ENCODE peak calls at places on chromosomes 6 and 20, in seven cellular contexts. M is effector memory CD4-positive, alpha-beta T cell; P is bronchial epithelial cell; T is germinal center; W is type B pancreatic cell; C is RWPE1; G is hypothalamus. K is an unnamed sample.

GRCh38 chr6:108180776-108181175 is 15.0 kb downstream of the NR2E1 start:
- DNase-seq in W (no peak), M (no peak), T (no peak), C (no peak), P (no peak), G (no peak), K (no peak)

GRCh38 chr6:137233561-137234504 is 14.6 kb upstream of the IFNGR1 start:
- DNase-seq in G (no peak), P (peak), M (no peak), C (peak), W (no peak), T (no peak), K (peak)

GRCh38 chr6:111177131-111177530 is 89.8 kb downstream of the SLC16A10 start:
- DNase-seq in T (no peak), M (no peak), P (no peak), G (no peak), W (no peak), C (no peak), K (no peak)

GRCh38 chr20:33674294-33675126 is at the start of gene NECAB3:
- DNase-seq in T (peak), P (peak), G (peak), M (peak), C (peak), W (peak), K (peak)

GRCh38 chr20:58399926-58400325 is 10.9 kb downstream of the VAPB start:
- DNase-seq in T (no peak), W (no peak), C (no peak), G (no peak), M (no peak), P (no peak), K (no peak)

GRCh38 chr20:47421076-47421475 is 64.6 kb upstream of the ZMYND8 start:
- DNase-seq in C (no peak), G (no peak), M (no peak), P (no peak), T (no peak), W (no peak), K (peak)

GRCh38 chr6:116881236-116881635 is 4.2 kb downstream of the RFX6 start:
- DNase-seq in P (peak), C (no peak), T (no peak), G (no peak), W (no peak), M (no peak), K (no peak)

GRCh38 chr20:61251529-61252393 is at the start of gene CDH4:
- DNase-seq in P (no peak), C (peak), T (no peak), G (no peak), W (no peak), M (no peak), K (no peak)

GRCh38 chr6:63930848-63931247 is 295.2 kb downstream of the PHF3 start:
- DNase-seq in P (no peak), G (no peak), T (no peak), M (no peak), C (no peak), W (no peak), K (no peak)

GRCh38 chr6:139655783-139656705 is 281.6 kb upstream of the CITED2 start:
- DNase-seq in G (no peak), W (no peak), C (peak), P (peak), M (no peak), T (no peak), K (no peak)

GRCh38 chr6:75893058-75893775 is 144.2 kb downstream of the MYO6 start:
- DNase-seq in T (peak), C (peak), M (no peak), W (no peak), G (no peak), P (peak), K (peak)

GRCh38 chr6:157107915-157108651 is 215.2 kb downstream of the TMEM242 start:
- DNase-seq in P (peak), C (peak), T (no peak), G (no peak), M (no peak), W (no peak), K (no peak)

GRCh38 chr6:50990750-50991446 is 172.2 kb downstream of the TFAP2B start:
- DNase-seq in M (no peak), W (no peak), P (peak), T (no peak), G (no peak), C (peak), K (no peak)

GRCh38 chr6:12761376-12762115 is 45.0 kb downstream of the PHACTR1 start:
- DNase-seq in G (no peak), M (no peak), T (no peak), W (no peak), C (no peak), P (peak), K (no peak)

GRCh38 chr20:49631074-49631716 is 63.3 kb upstream of the PTGIS start:
- DNase-seq in C (no peak), P (no peak), M (no peak), T (no peak), W (no peak), G (no peak), K (no peak)

GRCh38 chr20:45341939-45342862 is 6.0 kb downstream of the SDC4 start:
- DNase-seq in P (no peak), G (peak), T (no peak), M (no peak), C (peak), W (no peak), K (no peak)

GRCh38 chr6:53960311-53960710 is 150.9 kb upstream of the MLIP start:
- DNase-seq in M (no peak), T (no peak), C (no peak), G (no peak), P (no peak), W (no peak), K (no peak)

GRCh38 chr6:105322499-105323231 is 80.2 kb downstream of the PREP start:
- DNase-seq in M (no peak), C (no peak), W (no peak), G (no peak), P (peak), T (no peak), K (no peak)

GRCh38 chr6:52595000-52595795 is 18.3 kb upstream of the TRAM2 start:
- DNase-seq in P (peak), G (no peak), M (no peak), W (no peak), C (peak), T (no peak), K (peak)

GRCh38 chr6:97282238-97282725 is 734 bp downstream of the MMS22L start:
- DNase-seq in T (peak), G (no peak), C (peak), P (peak), W (no peak), M (no peak), K (peak)

GRCh38 chr20:32123088-32123487 is 13.6 kb downstream of the TM9SF4 start:
- DNase-seq in P (no peak), W (no peak), G (no peak), T (no peak), C (no peak), M (no peak), K (no peak)

GRCh38 chr6:16519265-16520242 is 241.7 kb downstream of the ATXN1 start:
- DNase-seq in G (no peak), P (no peak), T (no peak), W (no peak), M (no peak), C (no peak), K (no peak)

GRCh38 chr20:20318318-20319161 is 49.4 kb upstream of the INSM1 start:
- DNase-seq in T (no peak), W (no peak), P (no peak), G (no peak), M (no peak), C (no peak), K (peak)

GRCh38 chr6:149855741-149856140 is 8.4 kb downstream of the LRP11 start:
- DNase-seq in T (no peak), C (no peak), M (no peak), G (no peak), W (no peak), P (peak), K (no peak)

GRCh38 chr6:45721665-45722064 is 294.0 kb downstream of the CLIC5 start:
- DNase-seq in G (no peak), P (no peak), M (no peak), T (no peak), C (no peak), W (no peak), K (no peak)

GRCh38 chr20:24470031-24470781 is 777 bp downstream of the SYNDIG1 start:
- DNase-seq in W (no peak), T (no peak), G (peak), P (no peak), M (no peak), C (no peak), K (no peak)

GRCh38 chr6:106163446-106163965 is 77.4 kb downstream of the PRDM1 start:
- DNase-seq in P (no peak), C (no peak), T (peak), G (no peak), W (no peak), M (peak), K (peak)

GRCh38 chr6:33621396-33622388 is 570 bp downstream of the ITPR3 start:
- DNase-seq in C (no peak), W (no peak), P (peak), G (no peak), T (peak), M (peak), K (no peak)

GRCh38 chr6:106739387-106739786 is 110.0 kb downstream of the QRSL1 start:
- DNase-seq in T (peak), C (peak), G (no peak), W (no peak), P (peak), M (no peak), K (no peak)

GRCh38 chr6:74114428-74114827 is 418.4 kb downstream of the CD109 start:
- DNase-seq in G (no peak), T (no peak), C (no peak), M (no peak), P (no peak), W (no peak), K (peak)

GRCh38 chr6:151060742-151061100 is 179.0 kb upstream of the AKAP12 start:
- DNase-seq in M (no peak), G (no peak), W (no peak), P (no peak), T (no peak), C (no peak), K (no peak)

GRCh38 chr6:7108964-7109836 is 1.4 kb downstream of the RREB1 start:
- DNase-seq in M (peak), W (peak), C (peak), P (peak), T (peak), G (no peak), K (peak)

GRCh38 chr6:132512638-132513632 is at the start of gene STX7:
- DNase-seq in T (peak), P (peak), C (peak), W (peak), G (peak), M (peak), K (peak)

GRCh38 chr6:100657678-100658330 is 193.1 kb upstream of the SIM1 start:
- DNase-seq in C (no peak), P (peak), W (no peak), G (no peak), M (no peak), T (no peak), K (peak)

GRCh38 chr20:53126185-53126584 is 154.0 kb downstream of the TSHZ2 start:
- DNase-seq in G (no peak), M (no peak), C (no peak), T (no peak), W (no peak), P (peak), K (no peak)

GRCh38 chr20:63130654-63131577 is 85.0 kb downstream of the YTHDF1 start:
- DNase-seq in P (no peak), M (no peak), G (no peak), T (no peak), C (no peak), W (peak), K (no peak)

GRCh38 chr20:59144179-59144830 is 19.3 kb upstream of the ZNF831 start:
- DNase-seq in T (no peak), P (no peak), G (no peak), M (no peak), W (no peak), C (no peak), K (no peak)

GRCh38 chr6:8020083-8020482 is 44.1 kb downstream of the BLOC1S5 start:
- DNase-seq in W (no peak), M (no peak), T (no peak), C (no peak), P (no peak), G (no peak), K (no peak)

K was measured in MV-4-11.